ENCODE peak calls at places on chromosomes 4 and X, in eight cellular contexts. I, P, Z, R, L, W, B and H are unnamed samples.

GRCh38 chrX:12701625-12702024 is 89.6 kb upstream of the PRPS2 start:
- DNase-seq in B (peak; percentile 54), P (no peak), L (peak; percentile 46), Z (peak; percentile 84), I (peak; percentile 65), R (peak; percentile 90), W (peak; percentile 69), H (no peak)

GRCh38 chrX:9865804-9866471 is 79.7 kb downstream of the SHROOM2 start:
- DNase-seq in L (peak; percentile 60), R (no peak), P (no peak), W (peak; percentile 32), I (no peak), Z (peak; percentile 79), B (no peak), H (no peak)

GRCh38 chr4:9735515-9735914 is 45.9 kb upstream of the DRD5 start:
- DNase-seq in L (no peak), I (no peak), P (no peak), B (no peak), Z (no peak), W (no peak), R (no peak), H (no peak)

GRCh38 chr4:81756973-81757372 is 285.3 kb upstream of the RASGEF1B start:
- DNase-seq in I (no peak), Z (no peak), B (no peak), L (no peak), P (no peak), R (no peak), W (no peak), H (no peak)

GRCh38 chrX:123277347-123277746 is 93.3 kb downstream of the GRIA3 start:
- DNase-seq in I (no peak), R (no peak), L (no peak), B (no peak), Z (no peak), W (no peak), P (no peak), H (no peak)

GRCh38 chr4:86451560-86452322 is 91.9 kb upstream of the MAPK10 start:
- DNase-seq in R (peak; percentile 24), L (no peak), P (no peak), Z (peak; percentile 27), B (no peak), I (no peak), W (peak; percentile 35), H (no peak)

GRCh38 chr4:10006236-10006603 is 15.1 kb downstream of the SLC2A9 start:
- DNase-seq in I (no peak), Z (peak; percentile 96), L (peak; percentile 83), P (no peak), W (peak; percentile 80), R (peak; percentile 92), B (peak; percentile 8), H (no peak)

GRCh38 chr4:86446996-86447395 is 87.1 kb upstream of the MAPK10 start:
- DNase-seq in I (no peak), B (no peak), Z (no peak), P (no peak), L (no peak), R (no peak), W (no peak), H (no peak)

GRCh38 chrX:129480889-129481288 is 42.4 kb downstream of the SMARCA1 start:
- DNase-seq in I (no peak), B (no peak), R (no peak), Z (no peak), P (no peak), L (no peak), W (no peak), H (no peak)

GRCh38 chr4:48853604-48854394 is 22.9 kb downstream of the OCIAD1 start:
- DNase-seq in W (no peak), B (no peak), Z (no peak), L (peak; percentile 29), P (no peak), R (no peak), I (no peak), H (no peak)

GRCh38 chr4:119517361-119518229 is 111.0 kb downstream of the PDE5A start:
- DNase-seq in L (peak; percentile 65), R (no peak), Z (no peak), B (no peak), I (no peak), W (no peak), P (no peak), H (no peak)

GRCh38 chrX:67520671-67521070 is 23.1 kb upstream of the AR start:
- DNase-seq in Z (no peak), B (no peak), L (peak; percentile 13), I (no peak), W (no peak), R (no peak), P (no peak), H (no peak)

GRCh38 chrX:46305431-46305830 is 239.8 kb downstream of the ZNF674 start:
- DNase-seq in B (no peak), Z (no peak), R (no peak), L (no peak), W (no peak), P (no peak), I (no peak), H (no peak)

GRCh38 chr4:55736605-55737183 is 82.9 kb upstream of the EXOC1L start:
- DNase-seq in B (peak; percentile 20), Z (peak; percentile 27), R (peak; percentile 10), I (no peak), L (peak; percentile 23), P (no peak), W (no peak), H (no peak)

GRCh38 chrX:283115-283845 is 2.1 kb downstream of the PLCXD1 start:
- DNase-seq in R (no peak), Z (peak; percentile 89), P (peak; percentile 89), B (peak; percentile 88), L (peak; percentile 89), I (peak; percentile 91), W (peak; percentile 73), H (peak; percentile 82)

GRCh38 chr4:82667761-82668505 is 106.1 kb upstream of the TMEM150C start:
- DNase-seq in W (no peak), P (no peak), R (no peak), B (peak; percentile 42), Z (no peak), L (no peak), I (no peak), H (no peak)